ENCODE peak calls at places on chromosome 18, in four cellular contexts. Q is right atrium auricular region, U is iPS DF 19.7, V is NCI-H1092 treated with DMSO at 0.1 percent for 48 hours. N is an unnamed sample.

GRCh38 chr18:79801217-79801616 is 3.5 kb downstream of the KCNG2 start:
- DNase-seq in Q (no peak), U (no peak), V (no peak), N (no peak)

GRCh38 chr18:44758821-44759624 is 78.3 kb downstream of the SETBP1 start:
- DNase-seq in Q (no peak), U (no peak), V (no peak), N (no peak)

GRCh38 chr18:55790296-55790695 is 202.3 kb upstream of the TCF4 start:
- DNase-seq in Q (no peak), U (no peak), V (no peak), N (no peak)

GRCh38 chr18:46761054-46761769 is 4.4 kb upstream of the ST8SIA5 start:
- DNase-seq in Q (no peak), U (no peak), V (peak; percentile 99), N (no peak)

GRCh38 chr18:8707946-8708345 is 2.6 kb downstream of the MTCL1 start:
- DNase-seq in Q (no peak), U (no peak), V (no peak), N (no peak)

GRCh38 chr18:45440246-45440645 is 175.0 kb upstream of the SLC14A2 start:
- DNase-seq in Q (no peak), U (no peak), V (no peak), N (no peak)

GRCh38 chr18:68428026-68428425 is 286.9 kb downstream of the TMX3 start:
- DNase-seq in Q (no peak), U (no peak), V (no peak), N (no peak)

GRCh38 chr18:13455960-13456471 is 237.5 kb downstream of the LDLRAD4 start:
- DNase-seq in Q (peak; percentile 63), U (no peak), V (no peak), N (peak; percentile 52)

GRCh38 chr18:28124239-28125029 is 52.5 kb downstream of the CDH2 start:
- DNase-seq in Q (no peak), U (no peak), V (no peak), N (no peak)

GRCh38 chr18:58043452-58044369 is at the start of gene NEDD4L:
- DNase-seq in Q (peak; percentile 90), U (no peak), V (peak; percentile 90), N (peak; percentile 85)

GRCh38 chr18:63480476-63480875 is 3.7 kb downstream of the SERPINB5 start:
- DNase-seq in Q (no peak), U (no peak), V (no peak), N (no peak)

GRCh38 chr18:61898576-61899205 is 5.9 kb upstream of the RNF152 start:
- DNase-seq in Q (no peak), U (no peak), V (no peak), N (no peak)

GRCh38 chr18:25231327-25231691 is 120.7 kb downstream of the ZNF521 start:
- DNase-seq in Q (peak; percentile 69), U (no peak), V (no peak), N (no peak)

GRCh38 chr18:66795011-66795410 is 191.1 kb upstream of the CDH19 start:
- DNase-seq in Q (no peak), U (no peak), V (no peak), N (no peak)

GRCh38 chr18:22871809-22872525 is 61.2 kb upstream of the RBBP8 start:
- DNase-seq in Q (no peak), U (no peak), V (no peak), N (no peak)

GRCh38 chr18:9707381-9708056 is 582 bp upstream of the RAB31 start:
- DNase-seq in Q (peak; percentile 56), U (no peak), V (no peak), N (no peak)

GRCh38 chr18:62450546-62451395 is 72.1 kb upstream of the ZCCHC2 start:
- DNase-seq in Q (peak; percentile 86), U (no peak), V (peak; percentile 78), N (peak; percentile 90)

GRCh38 chr18:27887287-27887686 is 289.6 kb downstream of the CDH2 start:
- DNase-seq in Q (no peak), U (no peak), V (no peak), N (no peak)

GRCh38 chr18:48312066-48312465 is 97.1 kb downstream of the ZBTB7C start:
- DNase-seq in Q (no peak), U (no peak), V (no peak), N (no peak)

GRCh38 chr18:46794607-46795006 is 37.8 kb upstream of the ST8SIA5 start:
- DNase-seq in Q (no peak), U (peak; percentile 52), V (no peak), N (no peak)

GRCh38 chr18:52160652-52161051 is 179.3 kb upstream of the DCC start:
- DNase-seq in Q (no peak), U (peak; percentile 76), V (no peak), N (no peak)